ENCODE peak calls at places on chromosomes 11 and 22, in ten cellular contexts. G, D, C, S, E, Z, O, T, M and W are unnamed samples.

GRCh38 chr22:46050451-46050845 is 73.5 kb upstream of the WNT7B start:
- DNase-seq in E (no peak), T (no peak), D (no peak), S (no peak), M (no peak), Z (no peak), C (no peak), G (no peak), O (no peak), W (no peak)

GRCh38 chr22:17098379-17098819 is 13.6 kb downstream of the IL17RA start:
- DNase-seq in Z (no peak), G (peak; percentile 37), E (no peak), M (no peak), D (no peak), O (no peak), S (no peak), T (no peak), C (no peak), W (no peak)

GRCh38 chr11:130881475-130882137 is 34.7 kb downstream of the SNX19 start:
- DNase-seq in D (no peak), T (no peak), G (no peak), S (no peak), Z (no peak), O (no peak), C (no peak), M (no peak), E (no peak), W (no peak)

GRCh38 chr11:12397953-12398352 is 20.6 kb downstream of the PARVA start:
- DNase-seq in C (peak; percentile 99), O (no peak), T (peak; percentile 33), D (peak; percentile 96), M (peak; percentile 98), S (peak; percentile 95), G (no peak), E (peak; percentile 91), Z (no peak), W (no peak)

GRCh38 chr11:35173620-35174278 is 34.8 kb downstream of the CD44 start:
- DNase-seq in C (no peak), D (no peak), S (no peak), O (no peak), M (no peak), Z (no peak), T (no peak), E (no peak), G (no peak), W (no peak)

GRCh38 chr11:117473692-117474091 is 146.0 kb downstream of the CEP164 start:
- DNase-seq in E (no peak), G (no peak), M (no peak), D (no peak), O (no peak), C (no peak), T (no peak), Z (no peak), S (no peak), W (no peak)

GRCh38 chr11:43282607-43283440 is 29.0 kb upstream of the API5 start:
- DNase-seq in C (peak; percentile 16), M (no peak), D (peak; percentile 15), E (peak; percentile 43), G (peak; percentile 53), Z (peak; percentile 64), O (no peak), S (peak; percentile 42), T (no peak), W (peak; percentile 21)

GRCh38 chr11:96112192-96113099 is 188.5 kb upstream of the MTMR2 start:
- DNase-seq in E (peak; percentile 50), O (no peak), C (peak; percentile 54), T (no peak), S (peak; percentile 60), M (no peak), D (no peak), G (peak; percentile 69), Z (no peak), W (no peak)

GRCh38 chr11:21582791-21583190 is 610.1 kb upstream of the ANO5 start:
- DNase-seq in Z (no peak), E (no peak), O (no peak), D (no peak), T (no peak), C (no peak), M (no peak), S (no peak), G (no peak), W (no peak)

GRCh38 chr11:33912405-33913361 is 20.8 kb upstream of the LMO2 start:
- DNase-seq in O (no peak), T (no peak), G (peak; percentile 66), C (peak; percentile 90), M (peak; percentile 59), D (peak; percentile 75), Z (no peak), S (peak; percentile 91), E (peak; percentile 85), W (peak; percentile 32)

GRCh38 chr11:69000391-69000790 is 12.7 kb downstream of the MRGPRF start:
- DNase-seq in T (no peak), Z (no peak), M (no peak), E (no peak), C (no peak), G (no peak), O (no peak), D (no peak), S (no peak), W (no peak)

GRCh38 chr11:29962243-29962642 is 54.6 kb downstream of the KCNA4 start:
- DNase-seq in O (no peak), T (no peak), Z (no peak), C (no peak), S (no peak), M (no peak), D (no peak), E (no peak), G (no peak), W (no peak)
- TF ChIP-seq CTCF in O (peak; percentile 55), T (no peak), Z (peak; percentile 58), C (no peak), S (peak; percentile 34), M (peak; percentile 32), D (no peak), E (no peak), G (no peak), W (no peak)

GRCh38 chr11:134276396-134277175 is 407 bp downstream of the GLB1L3 start:
- DNase-seq in C (no peak), Z (no peak), O (no peak), E (no peak), D (no peak), M (no peak), T (no peak), S (no peak), G (peak; percentile 40), W (no peak)

GRCh38 chr11:134273317-134273712 is 2.9 kb upstream of the GLB1L3 start:
- DNase-seq in Z (no peak), O (no peak), D (no peak), M (no peak), C (no peak), T (no peak), G (no peak), S (no peak), E (no peak), W (no peak)

GRCh38 chr11:134277176-134278001 is 1.2 kb downstream of the GLB1L3 start:
- DNase-seq in E (no peak), D (no peak), C (no peak), T (no peak), Z (no peak), S (no peak), G (no peak), O (no peak), M (no peak), W (no peak)

GRCh38 chr11:134275188-134275533 is 1.0 kb upstream of the GLB1L3 start:
- DNase-seq in O (no peak), T (no peak), M (no peak), D (no peak), E (no peak), G (no peak), Z (no peak), C (no peak), S (no peak), W (no peak)

DNA sequence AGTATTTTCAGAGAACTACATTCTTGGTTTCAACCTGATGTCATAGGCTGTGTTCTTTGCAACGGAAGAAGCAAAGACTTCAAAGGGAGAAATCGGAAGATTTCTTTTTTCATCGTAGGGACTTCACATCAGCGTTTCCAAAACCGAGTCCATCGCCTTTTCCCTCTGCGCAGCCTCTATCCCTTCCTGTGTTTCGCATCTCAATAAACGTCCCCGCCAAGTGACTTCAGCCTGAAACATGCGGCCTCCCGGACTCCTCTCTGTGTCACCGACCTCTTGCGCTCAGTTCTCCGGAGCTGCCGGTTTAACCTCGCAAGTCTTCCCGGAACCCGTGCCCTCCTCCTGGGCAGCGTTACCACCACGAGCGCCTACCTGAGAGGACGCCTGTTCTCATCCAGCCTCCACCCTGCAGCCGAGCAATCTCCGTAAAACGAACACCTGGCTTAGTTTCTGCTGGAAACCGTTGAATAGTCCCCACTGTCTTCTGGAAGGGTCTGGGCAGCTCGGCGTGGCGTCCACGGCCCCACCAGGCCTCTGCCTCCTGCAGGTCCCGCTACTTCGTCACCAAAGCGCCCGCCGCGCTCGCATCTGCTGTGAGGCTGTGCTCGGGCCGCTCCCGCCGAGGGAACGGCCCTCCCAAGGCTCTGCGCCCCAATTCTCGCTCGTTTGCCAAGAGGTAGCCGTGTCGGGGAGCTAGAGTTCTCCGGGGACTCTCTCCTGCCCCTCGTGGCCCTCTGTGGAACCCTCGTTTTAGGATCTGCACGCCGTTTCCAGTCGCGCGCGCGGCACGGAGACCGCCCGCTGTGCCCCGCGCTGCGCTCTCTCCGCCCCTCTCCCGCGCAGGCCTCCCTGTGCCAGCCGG is at the start of gene GLB1L3:
- DNase-seq in S (peak; percentile 8), E (no peak), O (no peak), T (no peak), G (peak; percentile 76), C (no peak), D (no peak), M (no peak), Z (peak; percentile 33), W (peak; percentile 30)
- TF ChIP-seq CTCF in S (peak; percentile 38), E (peak; percentile 41), O (no peak), T (no peak), G (no peak), C (peak; percentile 27), D (peak; percentile 28), M (peak; percentile 39), Z (peak; percentile 49), W (no peak)

DNA sequence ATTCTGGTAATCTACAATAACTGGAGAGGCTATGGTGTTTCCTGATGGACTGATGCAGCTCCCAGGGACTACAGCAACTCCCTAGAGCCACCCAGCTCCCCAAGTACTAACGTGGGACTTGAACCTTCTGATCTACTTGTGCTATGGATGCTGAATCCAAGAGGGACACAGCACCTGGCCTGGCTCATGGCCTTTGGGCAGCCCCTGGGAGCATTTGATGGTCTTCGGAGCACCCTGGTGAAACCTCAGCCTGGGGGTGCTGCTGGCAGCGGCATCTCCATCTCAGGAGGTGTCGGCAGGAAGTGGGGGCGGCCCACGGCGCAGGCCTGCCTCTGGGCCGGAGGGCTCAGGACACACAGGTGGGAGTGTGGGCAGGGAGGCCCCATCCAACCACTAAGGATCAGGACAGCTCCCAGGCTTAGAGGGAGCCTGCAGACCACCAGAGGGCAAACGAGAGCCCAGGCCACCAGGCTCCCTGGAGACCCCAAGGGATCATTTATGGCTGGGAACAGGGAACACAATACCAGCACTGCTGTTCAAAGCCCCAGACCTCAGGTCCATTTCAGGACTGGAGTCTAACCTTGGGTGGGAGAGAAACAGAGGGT is 8.7 kb downstream of the EHD1 start:
- DNase-seq in Z (peak; percentile 45), E (no peak), S (no peak), M (no peak), T (no peak), O (no peak), C (no peak), G (no peak), D (no peak), W (no peak)
- TF ChIP-seq CTCF in Z (peak; percentile 51), E (peak; percentile 51), S (peak; percentile 15), M (peak; percentile 46), T (peak; percentile 33), O (no peak), C (peak; percentile 29), G (peak; percentile 36), D (peak; percentile 19), W (no peak)

GRCh38 chr22:43478621-43479285 is 66.9 kb downstream of the MPPED1 start:
- DNase-seq in T (no peak), S (no peak), C (no peak), O (no peak), D (no peak), Z (no peak), E (no peak), M (no peak), G (no peak), W (no peak)
- TF ChIP-seq CTCF in T (no peak), S (no peak), C (no peak), O (no peak), D (no peak), Z (no peak), E (no peak), M (no peak), G (no peak), W (no peak)